ENCODE peak calls at places on chromosomes 4 and X, in eight cellular contexts. A is IMR-90, I is A549, C is SK-N-SH, E is HepG2, B is GM12878, Y is H1, U is K562. Z is an unnamed sample.

GRCh38 chr4:25477251-25477650 is 100.2 kb downstream of the ANAPC4 start:
- DNase-seq in C (no peak), U (no peak), E (no peak), Y (no peak), I (no peak), B (no peak), A (no peak), Z (no peak)

GRCh38 chr4:153409412-153409811 is 56.7 kb upstream of the TMEM131L start:
- DNase-seq in A (peak; percentile 89), E (no peak), I (no peak), Y (no peak), U (peak; percentile 53), B (no peak), C (no peak), Z (no peak)

GRCh38 chrX:153357877-153358276 is 23.9 kb downstream of the ZNF275 start:
- DNase-seq in I (no peak), E (no peak), A (no peak), U (no peak), B (no peak), C (no peak), Y (no peak), Z (no peak)

GRCh38 chr4:134636332-134637055 is 434.9 kb upstream of the PABPC4L start:
- DNase-seq in U (no peak), Y (no peak), I (no peak), E (no peak), A (no peak), C (no peak), B (no peak), Z (no peak)

GRCh38 chrX:138191998-138192397 is 519.5 kb downstream of the FGF13 start:
- DNase-seq in I (peak; percentile 32), U (peak; percentile 37), C (peak; percentile 1), E (peak; percentile 4), A (peak; percentile 19), B (no peak), Y (peak; percentile 45), Z (no peak)

GRCh38 chr4:113708250-113708649 is 53.3 kb downstream of the CAMK2D start:
- DNase-seq in I (no peak), Y (no peak), C (no peak), U (no peak), B (no peak), A (peak; percentile 29), E (no peak), Z (no peak)

GRCh38 chr4:148926861-148927260 is 484.6 kb upstream of the NR3C2 start:
- DNase-seq in E (no peak), A (peak; percentile 73), I (no peak), B (no peak), U (peak; percentile 1), C (no peak), Y (no peak), Z (no peak)

GRCh38 chr4:111214371-111214770 is 591.5 kb upstream of the PITX2 start:
- DNase-seq in I (no peak), C (no peak), A (no peak), E (no peak), Y (no peak), U (no peak), B (no peak), Z (no peak)

GRCh38 chr4:184312126-184312525 is 94.5 kb upstream of the ENPP6 start:
- DNase-seq in B (no peak), A (no peak), Y (peak; percentile 23), E (no peak), C (no peak), I (no peak), U (no peak), Z (no peak)

GRCh38 chrX:40107291-40108083 is 9.7 kb upstream of the BCOR start:
- DNase-seq in B (no peak), U (peak; percentile 85), E (no peak), A (no peak), C (peak; percentile 44), Y (peak; percentile 57), I (peak; percentile 74), Z (peak; percentile 77)

GRCh38 chr4:178535939-178536579 is 1093.8 kb upstream of the AGA start:
- DNase-seq in E (no peak), Y (no peak), U (no peak), C (no peak), I (no peak), A (no peak), B (no peak), Z (no peak)

GRCh38 chr4:7323872-7324650 is 110.7 kb downstream of the PSAPL1 start:
- DNase-seq in Y (no peak), U (peak; percentile 9), I (peak; percentile 77), C (no peak), B (no peak), A (no peak), E (peak; percentile 7), Z (peak; percentile 7)

GRCh38 chr4:142285222-142285583 is 560.9 kb downstream of the INPP4B start:
- DNase-seq in B (no peak), C (no peak), Y (no peak), U (no peak), E (no peak), A (no peak), I (no peak), Z (no peak)

GRCh38 chr4:152970102-152970820 is 34.1 kb downstream of the FHDC1 start:
- DNase-seq in C (no peak), E (no peak), Y (no peak), A (peak; percentile 47), B (no peak), I (no peak), U (no peak), Z (no peak)

GRCh38 chr4:38174811-38175210 is 214.6 kb downstream of the PTTG2 start:
- DNase-seq in E (no peak), U (no peak), B (no peak), A (peak; percentile 48), C (no peak), I (no peak), Y (no peak), Z (no peak)

GRCh38 chrX:71095033-71095432 is 618 bp upstream of the FOXO4 start:
- DNase-seq in I (no peak), B (no peak), Y (no peak), C (no peak), U (peak; percentile 72), A (no peak), E (no peak), Z (no peak)

GRCh38 chrX:2710041-2710471 is 19.0 kb downstream of the CD99 start:
- DNase-seq in A (peak; percentile 88), E (no peak), Y (no peak), B (no peak), I (peak; percentile 88), U (peak; percentile 18), C (no peak), Z (peak; percentile 51)

DNA sequence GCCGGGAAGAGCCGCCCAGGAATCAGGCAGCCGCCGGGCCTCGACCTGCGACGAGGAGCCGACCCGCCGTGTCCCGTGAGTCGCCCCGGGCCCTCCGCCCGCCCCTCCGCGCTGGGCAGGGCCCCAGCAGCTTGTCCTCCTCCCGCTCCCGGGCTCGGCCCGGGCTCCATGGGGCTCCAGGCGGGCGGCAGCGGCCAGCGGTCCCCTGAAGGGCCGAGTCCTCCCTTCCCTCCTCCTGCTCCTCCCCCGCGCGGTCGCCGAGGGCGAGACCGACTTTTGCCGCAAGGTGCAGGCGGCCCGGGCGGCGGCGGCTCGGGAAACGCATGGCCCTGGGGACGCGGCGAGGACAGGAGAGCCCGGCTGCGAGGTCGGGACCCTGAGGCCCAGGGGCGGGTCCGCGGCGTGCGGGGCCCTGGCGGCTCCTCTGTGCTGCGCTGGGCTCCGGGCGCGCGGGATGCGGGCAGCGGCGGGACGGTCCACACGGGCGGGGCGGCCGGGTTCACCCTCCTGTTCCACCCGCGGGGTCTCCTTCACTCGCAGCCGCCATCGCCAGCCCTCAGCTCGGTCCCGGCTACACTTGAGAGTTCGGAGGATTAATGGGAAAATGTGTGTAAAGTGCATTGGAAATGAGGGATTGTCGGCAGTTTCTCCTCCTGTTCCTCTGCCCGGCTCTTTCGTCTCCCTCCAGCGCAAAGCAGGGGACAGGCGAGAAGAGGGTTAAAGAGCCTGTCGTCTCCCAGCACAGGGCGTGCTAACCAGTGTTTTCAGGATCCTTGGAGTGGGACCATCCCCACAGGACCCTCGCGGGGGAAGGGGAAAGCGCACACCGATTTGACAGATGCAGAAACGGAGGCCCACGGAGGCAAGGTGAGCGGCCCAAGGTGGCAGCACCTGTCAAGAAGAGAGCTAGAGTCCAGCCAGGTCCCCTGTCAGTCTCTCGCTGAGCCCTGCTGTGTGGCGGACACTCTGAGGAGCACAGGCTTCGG is 16.6 kb upstream of the ZNF718 start:
- DNase-seq in E (no peak), Y (peak; percentile 60), A (no peak), U (no peak), C (peak; percentile 56), I (no peak), B (no peak), Z (no peak)
- H3K9me3 ChIP-seq in E (peaks cover 94% of the 10 kb centered on the region), Y (peaks cover 12% of the 10 kb centered on the region), A (peaks cover 50% of the 10 kb centered on the region), U (no peaks in the 10 kb centered on the region), C (no peaks in the 10 kb centered on the region), I (peaks cover 13% of the 10 kb centered on the region), B (peaks cover 8% of the 10 kb centered on the region), Z (peaks cover 6% of the 10 kb centered on the region)

DNA sequence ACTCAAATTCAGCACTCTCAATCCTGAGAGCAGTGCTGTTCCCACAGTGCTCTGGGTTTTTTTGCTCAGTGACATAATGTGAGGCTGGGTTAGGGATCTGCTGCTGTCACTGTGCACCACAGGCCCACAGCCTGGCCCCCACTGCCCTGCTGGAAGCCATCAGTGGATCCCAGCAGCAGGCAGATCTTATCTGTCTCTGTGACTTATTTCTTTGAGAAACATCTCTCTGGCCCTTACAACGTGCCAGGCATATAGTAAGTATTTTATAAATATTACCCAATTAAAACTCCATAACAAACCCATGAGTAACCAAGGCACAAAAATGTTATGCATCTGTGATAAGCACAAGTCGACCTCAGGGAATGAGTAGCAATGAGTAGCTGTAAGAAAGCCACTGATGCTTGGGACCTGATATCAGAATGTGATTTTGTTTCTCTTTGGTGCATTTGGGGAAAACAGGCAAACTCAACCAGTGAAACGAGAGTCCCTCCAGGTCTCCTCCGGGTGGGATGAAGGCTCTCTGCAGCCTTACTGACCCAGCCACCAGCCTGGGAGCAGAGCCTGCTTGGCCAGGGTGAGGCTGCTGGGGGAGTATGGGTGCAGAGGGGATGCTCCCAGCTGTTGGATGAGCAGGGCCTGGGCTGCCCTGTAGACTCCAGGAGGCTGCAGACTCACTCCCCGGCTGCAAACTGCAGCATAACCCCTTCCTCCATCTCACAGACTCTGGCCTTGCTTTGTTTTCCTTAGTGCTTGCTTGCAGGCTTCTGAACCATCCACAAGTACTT is 172.7 kb upstream of the LNX1 start:
- DNase-seq in A (peak; percentile 89), Y (no peak), U (no peak), I (no peak), B (no peak), E (no peak), C (peak; percentile 41), Z (no peak)
- TF ChIP-seq RAD21 in A (no peak), Y (no peak), U (no peak), I (no peak), B (no peak), E (no peak), C (no peak), Z (no peak)

DNA sequence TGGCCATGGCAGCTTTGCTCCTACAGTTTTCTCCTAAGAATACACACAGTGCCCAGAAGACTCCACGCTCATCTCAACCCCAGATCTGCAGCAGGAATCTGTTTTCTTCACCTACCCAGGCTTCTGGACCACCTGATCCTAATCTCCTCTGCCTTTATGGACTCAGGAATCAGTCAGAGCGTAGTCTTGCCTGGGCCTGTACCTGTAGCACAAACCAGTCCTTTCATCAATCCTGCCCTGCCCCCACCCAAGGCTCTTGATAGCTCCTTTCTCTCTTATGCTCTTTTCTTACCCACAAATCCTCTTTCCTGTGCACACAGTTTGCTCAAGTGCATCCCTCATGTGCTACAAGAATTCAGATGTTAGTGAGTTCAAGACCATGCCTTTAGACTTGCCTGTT is 89.7 kb downstream of the ZNF718 start:
- DNase-seq in C (no peak), B (no peak), U (no peak), E (no peak), A (no peak), Y (no peak), I (no peak), Z (no peak)
- H3K9me3 ChIP-seq in C (peaks cover 3% of the 10 kb centered on the region), B (peaks cover 15% of the 10 kb centered on the region), U (no peaks in the 10 kb centered on the region), E (peaks cover 91% of the 10 kb centered on the region), A (peaks cover 34% of the 10 kb centered on the region), Y (no peaks in the 10 kb centered on the region), I (no peaks in the 10 kb centered on the region), Z (no peaks in the 10 kb centered on the region)

GRCh38 chr4:85151786-85152185 is 185.3 kb upstream of the WDFY3 start:
- DNase-seq in C (no peak), U (no peak), B (no peak), Y (no peak), I (no peak), E (no peak), A (no peak), Z (no peak)
- TF ChIP-seq RAD21 in C (no peak), U (no peak), B (no peak), Y (no peak), I (no peak), E (no peak), A (no peak), Z (no peak)

Z was measured in HCT116.